ENCODE peak calls at places on chromosome 7, in seven cellular contexts. W is A549, Y is body of pancreas, B is GM23248, J is mucosa of descending colon, I is H9, X is breast epithelium. M is an unnamed sample. For H3K4me1, the result is how much of the 10 kb centered on the place peaks cover.

GRCh38 chr7:148382585-148382984 is 208.0 kb upstream of the C7orf33 start:
- DNase-seq in Y (no peak), B (no peak), J (no peak), I (no peak), W (no peak), X (no peak), M (no peak)

GRCh38 chr7:21731977-21732376 is 189.1 kb downstream of the DNAH11 start:
- DNase-seq in X (no peak), B (no peak), W (no peak), Y (no peak), I (no peak), J (no peak), M (no peak)

GRCh38 chr7:141071260-141071854 is 2.5 kb upstream of the TMEM178B start:
- DNase-seq in I (peak), Y (peak), X (no peak), J (no peak), B (peak), W (peak), M (peak)

GRCh38 chr7:155930061-155930460 is 117.8 kb upstream of the SHH start:
- DNase-seq in I (no peak), W (no peak), X (no peak), J (no peak), B (no peak), Y (no peak), M (no peak)

GRCh38 chr7:6160191-6160623 is 112.2 kb downstream of the CYTH3 start:
- DNase-seq in B (peak), W (peak), X (peak), I (peak), Y (peak), J (no peak), M (peak)

GRCh38 chr7:2003931-2004812 is 228.6 kb downstream of the MAD1L1 start:
- DNase-seq in B (no peak), X (no peak), J (peak), I (peak), Y (no peak), W (no peak), M (no peak)

GRCh38 chr7:26653430-26653911 is 210.9 kb downstream of the SKAP2 start:
- DNase-seq in J (peak), I (no peak), X (no peak), B (no peak), W (no peak), Y (peak), M (no peak)

GRCh38 chr7:54015251-54015650 is 526.9 kb upstream of the VSTM2A start:
- DNase-seq in I (no peak), W (no peak), X (no peak), Y (no peak), J (no peak), B (no peak), M (no peak)

GRCh38 chr7:135169141-135169935 is 1.2 kb downstream of the CYREN start:
- DNase-seq in I (peak), Y (no peak), X (no peak), B (peak), W (peak), J (peak), M (no peak)

GRCh38 chr7:45709168-45710034 is 135.2 kb downstream of the ADCY1 start:
- DNase-seq in J (no peak), B (peak), X (peak), I (peak), Y (peak), W (no peak), M (no peak)

GRCh38 chr7:33904680-33905388 is 505 bp upstream of the BMPER start:
- DNase-seq in W (peak), I (peak), X (no peak), Y (no peak), B (peak), J (peak), M (no peak)

GRCh38 chr7:141945356-141945755 is 1.4 kb downstream of the CLEC5A start:
- DNase-seq in Y (peak), J (no peak), W (no peak), X (no peak), B (peak), I (no peak), M (no peak)

GRCh38 chr7:128284102-128284501 is 43.0 kb downstream of the LEP start:
- DNase-seq in Y (no peak), W (no peak), J (no peak), X (no peak), I (no peak), B (no peak), M (no peak)

GRCh38 chr7:38310601-38311057 is 37.2 kb upstream of the TARP start:
- DNase-seq in I (no peak), Y (peak), X (no peak), B (no peak), W (no peak), J (no peak), M (no peak)

GRCh38 chr7:116952640-116953371 is 495 bp upstream of the ST7 start:
- DNase-seq in X (peak), Y (peak), W (peak), B (peak), J (no peak), I (peak), M (peak)

GRCh38 chr7:74256446-74257408 is 2.5 kb upstream of the RFC2 start:
- DNase-seq in I (no peak), B (peak), W (no peak), X (no peak), J (no peak), Y (peak), M (no peak)

GRCh38 chr7:68868975-68869374 is 729.3 kb upstream of the AUTS2 start:
- DNase-seq in X (no peak), B (no peak), Y (no peak), W (no peak), J (no peak), I (no peak), M (no peak)

GRCh38 chr7:66946545-66946944 is 25.5 kb downstream of the TMEM248 start:
- DNase-seq in X (no peak), Y (no peak), B (no peak), J (no peak), I (no peak), W (no peak), M (no peak)

GRCh38 chr7:74225400-74225799 is 15.6 kb downstream of the LAT2 start:
- DNase-seq in W (no peak), B (no peak), X (no peak), I (no peak), J (no peak), Y (no peak), M (no peak)

GRCh38 chr7:55188590-55189446 is 170.0 kb downstream of the EGFR start:
- DNase-seq in Y (no peak), I (no peak), W (no peak), X (no peak), J (no peak), B (no peak), M (no peak)
- H3K4me1 ChIP-seq in Y (under half), I (under half), W (half or more), X (under half), J (under half), B (under half), M (under half)

DNA sequence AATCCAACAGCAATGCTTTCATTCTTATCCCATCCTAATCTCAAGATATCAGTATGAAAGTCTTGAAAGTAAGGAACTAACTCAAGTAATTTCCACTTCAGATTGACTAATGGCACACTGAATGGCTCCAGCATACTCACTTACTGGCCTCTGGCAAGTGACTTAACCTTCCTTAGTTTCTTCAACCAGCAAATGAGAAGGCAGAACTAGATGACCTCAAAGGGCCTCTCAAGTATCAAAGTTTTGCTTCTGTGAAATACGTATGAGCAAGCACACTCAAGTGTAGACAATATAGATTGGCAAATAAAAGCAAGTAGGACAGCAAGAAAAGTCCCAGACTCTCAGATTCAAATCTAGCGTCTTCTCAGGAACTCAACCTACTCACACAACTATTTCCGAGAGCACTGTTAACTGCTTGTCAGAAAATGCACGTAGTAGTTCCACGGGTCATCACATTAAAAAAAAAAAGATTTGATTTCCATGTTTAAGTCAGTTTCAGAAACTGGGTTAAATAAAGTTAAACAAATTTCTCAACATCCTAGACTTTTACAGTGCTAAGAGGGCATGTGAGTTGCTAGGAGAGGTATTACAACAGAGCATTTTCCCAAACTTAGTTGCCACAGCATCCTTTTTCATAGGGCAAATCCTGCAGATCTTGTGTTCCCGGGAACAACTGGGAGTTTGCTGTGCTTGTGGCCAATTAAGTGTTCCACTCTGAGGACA is 276.9 kb upstream of the KLF14 start:
- DNase-seq in W (no peak), J (no peak), Y (no peak), X (no peak), I (no peak), B (peak), M (no peak)
- H3K4me1 ChIP-seq in W (half or more), J (under half), Y (under half), X (under half), I (under half), B (half or more), M (under half)

GRCh38 chr7:101163281-101164070 is 1.9 kb downstream of the VGF start:
- DNase-seq in W (no peak), Y (peak), X (no peak), J (peak), I (peak), B (peak), M (no peak)
- H3K4me1 ChIP-seq in W (half or more), Y (under half), X (under half), J (under half), I (under half), B (under half), M (under half)

GRCh38 chr7:133252858-133253521 is at the start of gene EXOC4:
- DNase-seq in J (peak), B (peak), X (peak), W (peak), Y (peak), I (peak), M (peak)
- H3K4me1 ChIP-seq in J (under half), B (under half), X (under half), W (under half), Y (under half), I (under half), M (under half)

GRCh38 chr7:99894738-99895137 is 17.9 kb upstream of the OR2AE1 start:
- DNase-seq in B (no peak), J (no peak), W (no peak), X (no peak), I (no peak), Y (no peak), M (no peak)
- H3K4me1 ChIP-seq in B (under half), J (under half), W (under half), X (under half), I (under half), Y (under half), M (under half)

DNA sequence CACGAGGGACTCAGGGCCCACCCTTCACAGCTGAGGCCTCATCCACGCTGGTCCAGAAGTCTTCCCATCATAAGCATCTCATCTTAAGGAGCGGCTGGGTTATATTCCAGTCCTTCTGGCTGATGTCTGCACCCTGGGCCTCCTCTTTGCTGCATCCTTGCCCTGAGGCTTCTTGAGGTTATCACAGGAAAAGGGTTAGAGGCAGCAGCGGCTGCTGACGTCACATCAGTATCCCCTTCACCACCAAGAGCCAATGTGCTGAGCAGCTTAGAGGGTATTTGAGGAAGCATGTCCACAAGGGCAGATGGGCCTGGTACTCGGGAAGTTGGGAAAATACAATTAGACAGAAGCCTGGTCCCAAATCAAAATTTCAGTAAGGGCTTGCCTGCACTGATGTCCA is 125.1 kb downstream of the PLXNA4 start:
- DNase-seq in I (no peak), B (no peak), X (no peak), W (no peak), Y (no peak), J (no peak), M (no peak)
- H3K4me1 ChIP-seq in I (under half), B (under half), X (under half), W (under half), Y (under half), J (under half), M (under half)

GRCh38 chr7:94834359-94834758 is 73.0 kb upstream of the PPP1R9A start:
- DNase-seq in Y (no peak), X (no peak), B (no peak), J (no peak), I (no peak), W (no peak), M (no peak)

GRCh38 chr7:94832051-94832450 is 75.3 kb upstream of the PPP1R9A start:
- DNase-seq in I (no peak), B (no peak), W (no peak), X (no peak), J (no peak), Y (no peak), M (no peak)

GRCh38 chr7:94829987-94830386 is 77.4 kb upstream of the PPP1R9A start:
- DNase-seq in W (no peak), I (no peak), X (no peak), B (no peak), J (no peak), Y (no peak), M (no peak)
- H3K4me1 ChIP-seq in W (under half), I (under half), X (under half), B (under half), J (under half), Y (under half), M (under half)

DNA sequence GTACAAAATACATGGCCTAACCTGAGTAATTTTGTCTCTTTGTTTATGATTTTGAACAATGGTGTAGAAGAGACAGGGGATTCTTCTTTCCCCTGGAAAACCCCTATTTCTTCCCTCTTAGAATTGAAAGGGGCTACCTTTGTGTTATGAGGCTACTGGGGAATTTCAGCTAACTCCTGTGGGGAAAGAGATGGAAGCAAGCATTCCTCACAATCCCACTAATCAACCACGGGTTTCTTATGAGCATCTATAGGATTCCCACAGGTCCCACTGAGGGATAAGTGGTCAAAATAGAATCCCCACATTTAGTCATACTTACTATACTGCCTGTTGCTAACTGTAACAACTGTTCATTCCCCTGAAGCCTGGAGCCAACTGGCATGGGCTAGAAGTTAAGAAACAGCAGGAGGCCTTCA is 32.2 kb upstream of the ITGB8 start:
- DNase-seq in B (peak), Y (no peak), J (no peak), X (no peak), I (no peak), W (no peak), M (no peak)
- H3K4me1 ChIP-seq in B (under half), Y (under half), J (under half), X (under half), I (under half), W (under half), M (under half)

GRCh38 chr7:173120-173918 is 19.1 kb upstream of the FAM20C start:
- DNase-seq in I (no peak), W (no peak), J (no peak), B (no peak), X (no peak), Y (no peak), M (no peak)
- H3K4me1 ChIP-seq in I (under half), W (under half), J (under half), B (under half), X (under half), Y (under half), M (under half)